ENCODE peak calls at places on chromosomes 2 and 18, in five cellular contexts. G, Q, O, E and M are unnamed samples.

GRCh38 chr2:113965644-113966043 is 75.8 kb downstream of the ACTR3 start:
- DNase-seq in G (no peak), Q (no peak), O (no peak), E (peak), M (no peak)

GRCh38 chr18:6997802-6998201 is 119.8 kb downstream of the LAMA1 start:
- DNase-seq in G (no peak), Q (no peak), O (no peak), E (no peak), M (no peak)

GRCh38 chr2:215140166-215140707 is 1.8 kb upstream of the ABCA12 start:
- DNase-seq in G (no peak), Q (no peak), O (no peak), E (no peak), M (no peak)

GRCh38 chr2:21773168-21773567 is 649.4 kb downstream of the TDRD15 start:
- DNase-seq in G (no peak), Q (no peak), O (no peak), E (no peak), M (no peak)

GRCh38 chr2:126700073-126700581 is 44.2 kb downstream of the GYPC start:
- DNase-seq in G (peak), Q (no peak), O (no peak), E (no peak), M (no peak)

GRCh38 chr18:48674198-48674721 is 135.4 kb downstream of the CTIF start:
- DNase-seq in G (peak), Q (peak), O (no peak), E (peak), M (peak)

GRCh38 chr18:23356915-23357421 is 96.1 kb upstream of the RIOK3 start:
- DNase-seq in G (no peak), Q (no peak), O (no peak), E (no peak), M (no peak)

GRCh38 chr18:28176933-28177827 is at the start of gene CDH2:
- DNase-seq in G (peak), Q (peak), O (peak), E (no peak), M (peak)

GRCh38 chr2:179593323-179593722 is 268.1 kb downstream of the ZNF385B start:
- DNase-seq in G (no peak), Q (no peak), O (no peak), E (no peak), M (no peak)

GRCh38 chr2:64311948-64312621 is 141.9 kb upstream of the LGALSL start:
- DNase-seq in G (peak), Q (peak), O (peak), E (peak), M (peak)

DNA sequence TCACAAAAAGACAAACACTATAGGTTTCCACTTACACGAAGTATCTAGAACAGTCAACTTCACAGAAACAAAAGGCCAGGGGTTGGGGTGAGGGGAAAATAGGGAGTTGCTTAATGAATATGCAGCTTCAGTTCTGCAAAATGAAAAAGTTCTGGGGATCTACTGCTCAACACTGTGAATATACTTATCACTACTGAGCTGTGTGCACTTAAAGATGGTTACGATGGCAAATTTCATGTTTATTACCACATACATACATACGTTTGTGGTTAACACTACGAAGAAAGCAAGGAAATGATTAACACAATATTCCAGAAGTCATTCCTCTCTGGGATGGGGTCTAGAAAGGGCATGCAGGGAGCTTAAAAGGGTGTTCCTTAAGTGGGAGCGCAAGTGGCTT is 19.3 kb downstream of the MBOAT2 start:
- DNase-seq in G (no peak), Q (no peak), O (no peak), E (no peak), M (no peak)
- H3K27ac ChIP-seq in G (no peak), Q (peak), O (peak), E (no peak), M (no peak)

DNA sequence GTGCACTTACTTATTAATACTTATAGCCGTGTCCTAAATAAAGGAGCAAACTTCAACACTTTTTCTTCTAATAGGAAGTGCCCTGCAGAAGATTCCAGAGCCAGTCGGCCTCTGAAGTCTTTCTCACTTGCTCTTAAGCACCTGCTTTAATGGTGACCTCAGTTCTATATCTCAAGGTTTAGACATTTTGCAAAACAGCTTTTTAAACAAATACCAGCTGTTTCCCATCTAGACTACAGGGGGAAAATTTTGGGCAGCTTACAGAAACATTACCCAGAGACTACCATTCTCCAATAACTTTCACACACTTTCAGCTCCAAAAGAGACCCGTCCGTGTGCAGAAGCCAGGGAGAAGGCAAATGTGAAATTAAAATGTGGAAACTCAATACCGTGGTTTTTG is 285.3 kb upstream of the CCDC68 start:
- DNase-seq in G (no peak), Q (no peak), O (no peak), E (no peak), M (no peak)
- H3K27ac ChIP-seq in G (peak), Q (peak), O (no peak), E (peak), M (peak)

GRCh38 chr2:108632332-108632712 is 87.0 kb upstream of the RANBP2 start:
- DNase-seq in G (no peak), Q (no peak), O (no peak), E (peak), M (no peak)
- H3K27ac ChIP-seq in G (no peak), Q (no peak), O (no peak), E (no peak), M (peak)

GRCh38 chr2:219506802-219507554 is 7.3 kb upstream of the ASIC4 start:
- DNase-seq in G (no peak), Q (no peak), O (no peak), E (no peak), M (no peak)
- H3K27ac ChIP-seq in G (no peak), Q (no peak), O (no peak), E (no peak), M (no peak)

DNA sequence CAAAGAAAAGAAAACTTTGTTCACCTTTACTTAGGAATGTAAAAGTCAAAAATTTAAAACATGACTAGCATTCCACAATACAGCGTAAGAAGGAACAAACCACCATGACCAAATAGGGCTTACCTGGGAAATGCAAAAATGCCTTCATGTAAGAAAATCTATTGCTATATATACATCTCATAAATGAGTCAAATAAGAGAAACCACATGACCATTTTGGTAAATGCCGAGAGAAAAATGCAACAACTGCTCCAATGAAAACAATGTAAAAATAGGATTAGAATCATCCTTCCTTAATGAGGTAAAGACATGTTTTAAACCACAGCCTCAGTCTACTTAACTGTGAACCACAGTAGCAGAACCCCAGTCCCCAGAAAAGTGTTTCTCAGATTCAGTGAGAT is 49.4 kb downstream of the TGOLN2 start:
- DNase-seq in G (no peak), Q (peak), O (no peak), E (no peak), M (no peak)
- H3K27ac ChIP-seq in G (peak), Q (peak), O (no peak), E (no peak), M (peak)

DNA sequence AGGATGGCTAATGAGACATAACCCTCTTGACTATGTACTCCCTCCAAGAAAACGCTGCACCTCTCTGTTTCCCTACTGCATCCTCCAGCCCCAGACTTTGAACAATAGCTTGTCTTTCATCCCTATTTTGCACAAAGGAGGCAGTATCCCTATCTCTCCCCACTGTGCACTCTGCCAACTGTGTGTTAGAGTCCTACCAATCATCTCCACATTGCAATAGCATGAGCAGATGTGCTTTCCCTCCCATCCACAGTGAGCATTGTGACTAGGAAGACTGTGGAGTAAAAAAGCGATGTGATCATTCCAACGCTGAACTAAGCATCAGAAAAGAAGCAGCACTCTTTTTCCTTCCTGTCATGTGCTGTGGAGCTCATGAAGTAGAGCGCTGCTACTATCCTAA is 206.3 kb upstream of the GULP1 start:
- DNase-seq in G (no peak), Q (no peak), O (no peak), E (no peak), M (no peak)
- H3K27ac ChIP-seq in G (no peak), Q (no peak), O (no peak), E (no peak), M (no peak)

DNA sequence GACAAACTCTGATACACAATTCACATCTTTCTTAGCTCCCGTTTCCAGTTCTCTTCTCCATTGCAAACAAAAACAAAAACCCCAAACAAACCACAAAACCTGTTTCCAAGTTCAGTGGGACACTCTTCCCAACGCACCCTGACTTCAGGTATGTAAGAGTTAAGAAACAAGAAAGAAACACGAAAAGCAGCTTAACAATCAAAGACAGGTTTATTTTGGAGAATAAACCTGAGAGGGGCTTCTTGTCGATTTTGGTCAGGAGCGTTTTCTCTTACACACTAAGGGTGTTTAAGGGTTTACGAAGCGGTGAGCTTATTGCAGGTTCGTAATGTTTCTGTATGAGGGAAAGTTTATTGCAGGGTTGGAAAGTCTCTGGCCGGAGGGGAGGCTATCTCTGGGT is 905 bp upstream of the ATG16L1 start:
- DNase-seq in G (no peak), Q (no peak), O (no peak), E (no peak), M (no peak)
- H3K27ac ChIP-seq in G (no peak), Q (no peak), O (peak), E (no peak), M (peak)